ENCODE peak calls at places on chromosomes 3 and 15, in eight cellular contexts. C, Z, N, X, O, L, I and G are unnamed samples.

GRCh38 chr3:123481722-123482457 is 33.0 kb upstream of the ADCY5 start:
- DNase-seq in L (no peak), Z (peak), C (no peak), X (no peak), O (no peak), N (no peak), I (no peak), G (no peak)

GRCh38 chr15:80568298-80568697 is 126.8 kb upstream of the ABHD17C start:
- DNase-seq in I (no peak), X (peak), N (peak), O (peak), C (peak), Z (peak), L (peak), G (no peak)

GRCh38 chr3:134056464-134056891 is 26.8 kb upstream of the SLCO2A1 start:
- DNase-seq in L (no peak), O (peak), Z (no peak), N (no peak), X (no peak), I (no peak), C (no peak), G (no peak)

GRCh38 chr3:45653205-45653604 is 36.0 kb upstream of the SACM1L start:
- DNase-seq in X (no peak), L (no peak), N (no peak), Z (no peak), O (no peak), C (no peak), I (no peak), G (no peak)

GRCh38 chr3:152328841-152329240 is 60.1 kb downstream of the MBNL1 start:
- DNase-seq in N (peak), L (peak), C (peak), I (no peak), O (peak), Z (peak), X (peak), G (peak)

GRCh38 chr3:155748611-155749365 is 3.9 kb upstream of the PLCH1 start:
- DNase-seq in L (peak), Z (no peak), C (no peak), O (no peak), X (no peak), N (peak), I (no peak), G (no peak)

GRCh38 chr15:81485806-81486205 is 111.8 kb upstream of the TMC3 start:
- DNase-seq in X (no peak), L (no peak), I (no peak), O (no peak), Z (no peak), C (no peak), N (no peak), G (no peak)

GRCh38 chr3:29373016-29373690 is 92.3 kb downstream of the RBMS3 start:
- DNase-seq in N (peak), L (peak), C (peak), I (no peak), O (peak), Z (no peak), X (peak), G (no peak)

GRCh38 chr3:162719684-162720341 is 1223.2 kb downstream of the OTOL1 start:
- DNase-seq in C (peak), Z (peak), I (no peak), O (peak), N (peak), L (peak), X (peak), G (peak)

GRCh38 chr3:47283596-47284364 is 1.0 kb downstream of the KLHL18 start:
- DNase-seq in L (peak), O (no peak), N (no peak), Z (no peak), I (no peak), C (peak), X (no peak), G (no peak)

GRCh38 chr3:25421747-25422146 is 6.3 kb upstream of the RARB start:
- DNase-seq in N (no peak), O (no peak), C (no peak), L (no peak), Z (no peak), I (no peak), X (no peak), G (no peak)

GRCh38 chr3:58404396-58404795 is 29.2 kb downstream of the PDHB start:
- DNase-seq in L (peak), I (no peak), X (peak), Z (peak), N (peak), O (peak), C (peak), G (no peak)

GRCh38 chr3:139357899-139358298 is 14.1 kb downstream of the MRPS22 start:
- DNase-seq in Z (no peak), O (no peak), N (no peak), I (no peak), C (no peak), L (no peak), X (no peak), G (no peak)

GRCh38 chr3:50502584-50503423 is 630 bp downstream of the CACNA2D2 start:
- DNase-seq in C (no peak), O (no peak), N (no peak), I (no peak), L (no peak), Z (no peak), X (no peak), G (no peak)

GRCh38 chr3:98587654-98588532 is 5.5 kb downstream of the CPOX start:
- DNase-seq in C (no peak), Z (no peak), N (no peak), L (peak), I (no peak), X (no peak), O (no peak), G (no peak)
- TF ChIP-seq CTCF in C (peak), Z (peak), N (peak), L (peak), I (no peak), X (peak), O (peak), G (peak)

GRCh38 chr3:129399145-129399894 is 29.1 kb downstream of the EFCAB12 start:
- DNase-seq in L (peak), Z (peak), C (peak), N (peak), I (peak), O (peak), X (peak), G (peak)

GRCh38 chr3:129402210-129402609 is 26.2 kb downstream of the EFCAB12 start:
- DNase-seq in O (no peak), I (no peak), C (no peak), X (no peak), Z (no peak), L (no peak), N (no peak), G (no peak)

GRCh38 chr3:129402616-129403015 is 25.8 kb downstream of the EFCAB12 start:
- DNase-seq in Z (no peak), I (no peak), L (no peak), O (no peak), N (no peak), C (no peak), X (no peak), G (no peak)

GRCh38 chr3:129399895-129400357 is 28.5 kb downstream of the EFCAB12 start:
- DNase-seq in I (no peak), O (no peak), Z (no peak), N (no peak), L (peak), X (no peak), C (no peak), G (no peak)

GRCh38 chr3:129398803-129399144 is 29.7 kb downstream of the EFCAB12 start:
- DNase-seq in C (peak), Z (peak), I (peak), L (peak), N (peak), X (no peak), O (no peak), G (no peak)
- H3K4me3 ChIP-seq in C (peak), Z (peak), I (peak), L (peak), N (peak), X (peak), O (peak), G (peak)

GRCh38 chr3:197525706-197526105 is 30.1 kb downstream of the BDH1 start:
- DNase-seq in L (peak), C (no peak), Z (peak), O (peak), N (peak), X (no peak), I (no peak), G (no peak)
- TF ChIP-seq CTCF in L (peak), C (no peak), Z (peak), O (peak), N (peak), X (peak), I (no peak), G (peak)

GRCh38 chr3:12288466-12289129 is at the start of gene PPARG:
- DNase-seq in C (peak), I (peak), Z (peak), O (no peak), X (no peak), N (peak), L (peak), G (no peak)

GRCh38 chr3:12286504-12286903 is 2.4 kb upstream of the PPARG start:
- DNase-seq in L (no peak), O (no peak), N (no peak), X (no peak), Z (no peak), I (no peak), C (no peak), G (no peak)

GRCh38 chr3:12287727-12288465 is 974 bp upstream of the PPARG start:
- DNase-seq in X (peak), O (no peak), I (peak), L (no peak), C (peak), N (peak), Z (peak), G (no peak)

GRCh38 chr3:12285003-12285555 is 3.8 kb upstream of the PPARG start:
- DNase-seq in C (no peak), O (no peak), I (no peak), X (no peak), L (no peak), Z (no peak), N (no peak), G (no peak)

GRCh38 chr3:12286927-12287726 is 1.7 kb upstream of the PPARG start:
- DNase-seq in Z (no peak), I (peak), O (no peak), L (no peak), N (peak), X (no peak), C (peak), G (no peak)
- H3K4me3 ChIP-seq in Z (peak), I (peak), O (peak), L (peak), N (peak), X (peak), C (peak), G (peak)